ENCODE peak calls at places on chromosome 2, in nine cellular contexts. G is tibial artery; J is effector memory CD8-positive, alpha-beta T cell; F is hepatocyte; O is RPMI8226; E is activated CD4-positive, alpha-beta memory T cell treated with anti-CD3 and anti-CD28 coated beads for 36 hours; V is A549; N is NCI-H345; W is GM18507. M is an unnamed sample.

GRCh38 chr2:28661589-28662001 is 90.0 kb upstream of the PPP1CB start:
- DNase-seq in V (peak), W (no peak), F (peak), G (peak), E (no peak), N (no peak), J (no peak), O (no peak), M (no peak)

GRCh38 chr2:69554981-69555380 is 88.6 kb downstream of the AAK1 start:
- DNase-seq in F (no peak), W (no peak), E (peak), G (no peak), J (no peak), N (no peak), V (no peak), O (no peak), M (no peak)

GRCh38 chr2:10762651-10763460 is 41.4 kb downstream of the ATP6V1C2 start:
- DNase-seq in F (no peak), O (no peak), E (no peak), N (no peak), W (no peak), V (no peak), G (no peak), J (no peak), M (no peak)

GRCh38 chr2:12057436-12058166 is 311.2 kb downstream of the LPIN1 start:
- DNase-seq in J (peak), G (peak), O (no peak), F (no peak), N (no peak), E (peak), V (no peak), W (peak), M (no peak)

GRCh38 chr2:128622371-128622770 is 303.7 kb upstream of the HS6ST1 start:
- DNase-seq in G (no peak), J (no peak), N (no peak), V (no peak), E (no peak), O (no peak), W (no peak), F (no peak), M (no peak)

GRCh38 chr2:55119711-55120487 is 69.6 kb upstream of the RTN4 start:
- DNase-seq in E (no peak), N (no peak), G (no peak), W (no peak), F (no peak), O (no peak), J (no peak), V (no peak), M (peak)

GRCh38 chr2:202848813-202849212 is 22.8 kb downstream of the ICA1L start:
- DNase-seq in W (no peak), J (no peak), N (no peak), E (no peak), G (no peak), O (no peak), F (no peak), V (no peak), M (no peak)

GRCh38 chr2:122261923-122262322 is 506.5 kb downstream of the TSN start:
- DNase-seq in N (no peak), V (no peak), F (no peak), G (no peak), J (no peak), W (no peak), O (no peak), E (no peak), M (no peak)

GRCh38 chr2:206084468-206084869 is 1.5 kb downstream of the INO80D start:
- DNase-seq in G (peak), O (peak), W (no peak), N (peak), E (peak), F (peak), J (no peak), V (peak), M (peak)

GRCh38 chr2:45776160-45776955 is 124.9 kb downstream of the PRKCE start:
- DNase-seq in E (no peak), N (no peak), W (no peak), J (no peak), F (no peak), V (no peak), O (no peak), G (no peak), M (no peak)

GRCh38 chr2:235552671-235553070 is 58.8 kb downstream of the AGAP1 start:
- DNase-seq in N (no peak), J (no peak), V (no peak), E (no peak), W (no peak), O (peak), F (no peak), G (no peak), M (no peak)

GRCh38 chr2:7007846-7008741 is 90.9 kb downstream of the RNF144A start:
- DNase-seq in N (no peak), J (no peak), W (no peak), G (peak), E (no peak), V (no peak), F (no peak), O (peak), M (no peak)

GRCh38 chr2:196160101-196160500 is 11.3 kb downstream of the STK17B start:
- DNase-seq in W (peak), E (peak), O (peak), J (peak), V (peak), F (peak), N (no peak), G (no peak), M (no peak)

GRCh38 chr2:3659447-3660432 is 1.7 kb downstream of the ALLC start:
- DNase-seq in V (no peak), W (no peak), F (no peak), E (peak), G (peak), J (no peak), O (no peak), N (peak), M (no peak)